ENCODE peak calls at places on chromosomes 12 and 14, in six cellular contexts. D is GM12891, P is SK-N-SH, C is suprapubic skin, T is breast epithelium, U is HepG2. Q is an unnamed sample.

GRCh38 chr14:31682768-31683167 is 121.6 kb downstream of the NUBPL start:
- DNase-seq in D (no peak), P (no peak), C (no peak), T (no peak), U (no peak), Q (no peak)

GRCh38 chr12:42104784-42105183 is 39.9 kb downstream of the GXYLT1 start:
- DNase-seq in C (no peak), D (no peak), P (no peak), T (no peak), U (no peak), Q (no peak)

GRCh38 chr12:105423237-105423636 is 92.7 kb downstream of the C12orf75 start:
- DNase-seq in C (no peak), T (no peak), P (no peak), D (no peak), U (no peak), Q (no peak)

GRCh38 chr12:7142057-7142644 is 12.0 kb downstream of the CLSTN3 start:
- DNase-seq in P (peak; percentile 66), D (no peak), U (peak; percentile 41), T (no peak), C (no peak), Q (no peak)

GRCh38 chr12:39354955-39355354 is 88.0 kb downstream of the KIF21A start:
- DNase-seq in D (no peak), C (no peak), P (no peak), T (no peak), U (no peak), Q (no peak)

GRCh38 chr12:19547258-19547657 is 108.0 kb downstream of the AEBP2 start:
- DNase-seq in P (no peak), D (no peak), U (no peak), C (no peak), T (no peak), Q (no peak)

GRCh38 chr12:91185437-91185836 is 2.8 kb upstream of the DCN start:
- DNase-seq in P (no peak), C (no peak), D (no peak), U (no peak), T (no peak), Q (no peak)

GRCh38 chr14:95472819-95473251 is 43.6 kb downstream of the SYNE3 start:
- DNase-seq in P (no peak), T (no peak), D (no peak), C (no peak), U (no peak), Q (no peak)

GRCh38 chr14:104104006-104104901 is 18.8 kb downstream of the ASPG start:
- DNase-seq in U (no peak), C (peak; percentile 68), T (peak; percentile 48), P (no peak), D (no peak), Q (no peak)

GRCh38 chr14:35374273-35374681 is 30.3 kb downstream of the NFKBIA start:
- DNase-seq in D (no peak), T (no peak), C (peak; percentile 82), U (peak; percentile 89), P (no peak), Q (no peak)

GRCh38 chr12:25321772-25322171 is 71.0 kb upstream of the KRAS start:
- DNase-seq in C (no peak), U (no peak), D (no peak), T (no peak), P (no peak), Q (no peak)

GRCh38 chr12:26799741-26800140 is 33.3 kb downstream of the ITPR2 start:
- DNase-seq in P (no peak), C (no peak), U (no peak), D (no peak), T (no peak), Q (no peak)

DNA sequence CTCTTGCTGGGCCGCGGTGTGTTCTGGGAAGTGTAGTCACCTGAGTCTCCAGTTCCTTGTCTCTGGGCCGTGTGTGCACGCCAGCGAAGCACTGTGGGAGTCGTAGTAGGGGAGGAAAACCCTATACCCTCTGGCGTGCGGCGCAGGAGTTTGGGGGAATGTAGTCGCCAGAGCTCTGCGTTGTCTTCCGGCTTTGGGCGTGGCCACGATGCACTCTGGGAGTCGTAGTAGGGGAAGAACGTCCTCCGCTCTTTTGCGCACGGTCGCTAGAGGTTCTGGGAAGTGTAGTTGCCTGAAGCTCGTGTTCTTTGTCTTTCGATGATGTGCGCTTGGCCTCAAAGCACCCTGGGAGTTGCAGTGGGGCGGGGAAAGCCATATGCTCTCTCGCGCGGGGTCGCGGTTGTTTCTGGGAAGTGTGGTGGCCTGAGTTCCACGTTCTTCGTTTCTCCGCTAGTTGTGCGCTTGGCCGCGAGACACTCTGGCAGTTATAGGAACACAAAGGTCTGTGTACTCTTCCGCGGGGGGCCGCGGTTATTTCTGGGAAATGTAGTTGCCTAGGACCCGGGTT is 588 bp upstream of the ZNF140 start:
- DNase-seq in P (peak; percentile 80), U (peak; percentile 98), T (peak; percentile 97), D (peak; percentile 50), C (peak; percentile 99), Q (peak; percentile 98)
- TF ChIP-seq POLR2AphosphoS5 in P (no peak), U (peak; percentile 22), T (peak; percentile 79), D (peak; percentile 62), C (peak; percentile 47), Q (peak; percentile 98)

GRCh38 chr12:68138480-68138879 is 21.1 kb downstream of the IFNG start:
- DNase-seq in D (no peak), C (no peak), U (no peak), T (no peak), P (no peak), Q (no peak)
- TF ChIP-seq POLR2AphosphoS5 in D (no peak), C (no peak), U (no peak), T (no peak), P (no peak), Q (no peak)

GRCh38 chr12:127146991-127147718 is 1119.8 kb upstream of the TMEM132C start:
- DNase-seq in C (no peak), P (no peak), T (no peak), D (no peak), U (no peak), Q (no peak)

GRCh38 chr12:127144770-127145169 is 1122.2 kb upstream of the TMEM132C start:
- DNase-seq in C (no peak), T (no peak), U (no peak), D (no peak), P (no peak), Q (no peak)

GRCh38 chr12:127145543-127145928 is 1121.4 kb upstream of the TMEM132C start:
- DNase-seq in D (no peak), P (no peak), U (no peak), C (no peak), T (no peak), Q (no peak)

GRCh38 chr12:127147724-127148123 is 1119.2 kb upstream of the TMEM132C start:
- DNase-seq in C (no peak), T (no peak), P (no peak), D (no peak), U (no peak), Q (no peak)

DNA sequence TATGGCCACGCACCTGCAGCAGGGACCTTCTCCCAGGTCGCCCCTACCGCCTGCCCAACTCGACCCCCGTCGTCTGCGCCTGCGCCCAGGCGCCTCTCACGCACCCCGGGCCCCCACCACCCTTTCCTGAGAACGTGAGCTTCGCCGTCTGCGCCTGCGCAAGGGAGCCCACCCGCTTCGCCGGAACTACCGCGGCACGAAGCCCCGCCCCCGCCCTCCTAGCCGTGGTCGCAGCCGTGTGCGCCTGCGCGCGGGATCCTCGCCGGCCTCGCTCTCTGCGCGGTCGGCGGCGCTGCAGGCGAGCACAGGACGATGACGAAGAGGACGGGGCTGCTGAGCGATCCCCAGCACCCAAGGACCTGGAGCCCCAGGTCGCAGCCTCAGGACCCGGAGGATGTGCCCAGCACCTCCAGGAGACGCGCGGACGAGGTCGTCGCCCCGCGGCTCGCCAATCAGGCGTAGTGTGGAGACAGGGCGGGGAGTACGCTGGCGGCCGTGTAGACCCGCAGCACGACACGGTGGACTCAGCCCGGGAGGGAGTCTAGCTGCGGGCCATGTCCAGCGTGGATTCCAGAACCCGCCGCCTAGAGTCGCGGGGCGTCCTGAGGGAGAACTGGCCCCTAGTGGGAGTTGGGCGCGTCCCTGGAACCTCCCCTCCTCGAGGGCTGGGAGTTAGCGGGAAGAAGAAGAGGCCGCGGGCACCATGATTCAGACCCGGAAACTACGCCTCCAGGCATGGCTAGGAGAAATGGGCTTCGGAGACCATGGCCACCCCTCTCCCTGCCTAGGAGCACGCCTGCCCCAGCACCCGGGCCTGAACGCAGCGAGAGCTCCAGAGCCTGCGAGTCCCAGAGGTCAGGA is 1120.8 kb upstream of the TMEM132C start:
- DNase-seq in C (peak; percentile 82), P (peak; percentile 98), T (no peak), D (no peak), U (no peak), Q (peak; percentile 13)
- TF ChIP-seq POLR2AphosphoS5 in C (no peak), P (no peak), T (peak; percentile 21), D (no peak), U (no peak), Q (no peak)

DNA sequence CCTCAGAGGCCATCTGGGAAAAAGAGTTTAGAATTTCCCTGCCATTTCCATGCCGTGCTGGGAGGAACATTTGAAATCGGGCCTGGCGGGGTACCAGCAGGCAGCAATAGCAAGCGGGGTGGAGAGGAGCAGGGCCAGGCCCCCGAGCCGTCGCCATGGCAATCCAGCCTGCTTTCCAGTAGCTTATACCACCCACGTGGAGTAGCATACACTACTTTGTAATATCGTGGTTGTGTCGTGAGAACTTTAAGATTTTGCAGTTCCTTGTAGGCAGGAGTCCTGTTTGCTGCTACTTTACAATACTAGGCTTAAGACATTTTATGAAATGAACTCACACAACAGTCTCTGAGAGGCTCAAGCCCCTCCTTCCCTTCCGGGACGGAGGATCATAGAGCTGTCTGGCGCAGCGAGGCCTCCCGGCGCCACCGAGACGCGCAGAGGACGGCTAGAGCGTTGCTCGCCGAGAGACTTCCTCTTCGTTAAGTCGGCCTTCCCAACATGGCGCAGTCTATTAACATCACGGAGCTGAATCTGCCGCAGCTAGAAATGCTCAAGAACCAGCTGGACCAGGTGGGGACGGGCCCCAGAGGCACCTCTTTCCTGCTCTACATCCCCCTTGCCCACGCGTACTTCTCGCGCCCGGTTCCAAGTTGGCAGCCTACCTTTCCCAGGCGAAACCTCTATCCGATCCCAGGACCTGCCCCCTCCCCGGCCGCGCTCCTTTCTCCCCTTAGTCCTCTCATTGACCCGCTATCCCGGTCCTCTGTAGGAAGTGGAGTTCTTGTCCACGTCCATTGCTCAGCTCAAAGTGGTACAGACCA is at the start of gene PFDN5:
- DNase-seq in C (peak; percentile 94), P (peak; percentile 88), T (peak; percentile 88), D (peak; percentile 78), U (peak; percentile 84), Q (peak; percentile 89)
- TF ChIP-seq POLR2AphosphoS5 in C (peak; percentile 89), P (peak; percentile 95), T (peak; percentile 53), D (peak; percentile 93), U (peak; percentile 89), Q (peak; percentile 96)

Q was measured in prostate gland.